ENCODE peak calls at places on chromosomes 6 and 20, in four cellular contexts. T, O, P and F are unnamed samples.

GRCh38 chr20:7579888-7580287 is 360.4 kb downstream of the HAO1 start:
- DNase-seq in T (no peak), O (no peak), P (peak), F (no peak)

GRCh38 chr6:116351101-116351500 is 19.6 kb upstream of the DSE start:
- DNase-seq in T (no peak), O (no peak), P (no peak), F (no peak)

GRCh38 chr6:113449051-113449450 is 408.1 kb upstream of the MARCKS start:
- DNase-seq in T (peak), O (no peak), P (no peak), F (no peak)

GRCh38 chr6:142844065-142844755 is 100.8 kb downstream of the HIVEP2 start:
- DNase-seq in T (peak), O (no peak), P (no peak), F (no peak)

GRCh38 chr20:57880155-57880648 is 170.4 kb upstream of the PMEPA1 start:
- DNase-seq in T (no peak), O (no peak), P (no peak), F (no peak)

GRCh38 chr20:20568604-20569205 is 143.7 kb downstream of the RALGAPA2 start:
- DNase-seq in T (peak), O (no peak), P (peak), F (no peak)

GRCh38 chr6:162109466-162110040 is 618.0 kb downstream of the PRKN start:
- DNase-seq in T (no peak), O (no peak), P (no peak), F (no peak)

GRCh38 chr20:52305843-52306242 is 114.3 kb upstream of the ZFP64 start:
- DNase-seq in T (no peak), O (no peak), P (no peak), F (no peak)

GRCh38 chr6:121733216-121733615 is 297.8 kb downstream of the GJA1 start:
- DNase-seq in T (peak), O (no peak), P (no peak), F (no peak)

GRCh38 chr6:52155791-52156576 is 30.2 kb upstream of the IL17A start:
- DNase-seq in T (no peak), O (peak), P (peak), F (peak)

GRCh38 chr20:60283281-60283680 is 325.1 kb downstream of the CDH26 start:
- DNase-seq in T (no peak), O (no peak), P (peak), F (no peak)

GRCh38 chr6:14210077-14210476 is 92.5 kb downstream of the CD83 start:
- DNase-seq in T (no peak), O (no peak), P (no peak), F (no peak)
- H3K4ac ChIP-seq in T (peak), O (no peak), P (no peak), F (no peak)

DNA sequence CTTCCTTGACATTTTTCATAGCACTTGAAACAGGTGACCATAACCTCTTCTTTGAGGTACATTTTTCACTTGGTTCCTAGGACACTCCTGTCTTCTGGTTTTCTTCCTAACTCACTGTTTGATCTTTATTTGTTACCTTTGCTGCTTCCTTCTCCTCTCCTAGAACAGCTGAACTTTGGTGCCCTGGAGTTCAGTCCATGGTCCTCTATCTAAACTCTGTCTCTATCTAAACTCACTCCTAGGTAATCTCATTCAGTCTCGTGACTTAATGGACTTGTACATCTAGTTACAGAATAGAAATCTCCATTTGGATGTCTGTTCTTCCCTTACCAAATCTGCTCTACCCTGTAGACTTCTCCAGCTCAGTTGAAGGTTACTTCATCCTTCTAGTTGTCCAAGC is 73.7 kb downstream of the SHPRH start:
- DNase-seq in T (no peak), O (no peak), P (no peak), F (no peak)
- H3K4ac ChIP-seq in T (peak), O (no peak), P (no peak), F (no peak)

DNA sequence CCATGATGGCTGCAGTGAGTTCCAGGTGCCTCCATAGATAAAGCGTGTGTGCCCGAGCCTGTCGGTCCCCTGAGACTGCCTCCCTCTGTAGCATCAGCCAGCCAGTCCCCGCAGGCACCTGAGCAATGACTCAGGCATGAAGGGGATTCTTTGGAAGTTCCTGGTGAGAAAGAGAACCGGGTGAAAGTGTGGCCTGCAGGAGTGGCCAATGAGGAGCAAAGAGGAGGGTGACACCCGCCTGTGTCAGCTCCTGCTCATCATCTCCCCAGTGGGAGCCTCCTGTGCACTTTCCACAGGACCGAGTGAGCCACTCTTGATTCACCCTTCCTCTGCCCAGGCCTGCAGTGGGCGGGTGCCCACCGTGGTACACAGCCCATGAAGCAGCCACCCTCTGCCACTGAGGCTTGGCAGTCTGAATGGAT is 71.2 kb upstream of the PTPN1 start:
- DNase-seq in T (peak), O (no peak), P (peak), F (peak)
- H3K4ac ChIP-seq in T (peak), O (no peak), P (no peak), F (no peak)

GRCh38 chr20:48460681-48461080 is 367.1 kb downstream of the PREX1 start:
- DNase-seq in T (no peak), O (no peak), P (no peak), F (no peak)
- H3K4ac ChIP-seq in T (no peak), O (no peak), P (no peak), F (no peak)

DNA sequence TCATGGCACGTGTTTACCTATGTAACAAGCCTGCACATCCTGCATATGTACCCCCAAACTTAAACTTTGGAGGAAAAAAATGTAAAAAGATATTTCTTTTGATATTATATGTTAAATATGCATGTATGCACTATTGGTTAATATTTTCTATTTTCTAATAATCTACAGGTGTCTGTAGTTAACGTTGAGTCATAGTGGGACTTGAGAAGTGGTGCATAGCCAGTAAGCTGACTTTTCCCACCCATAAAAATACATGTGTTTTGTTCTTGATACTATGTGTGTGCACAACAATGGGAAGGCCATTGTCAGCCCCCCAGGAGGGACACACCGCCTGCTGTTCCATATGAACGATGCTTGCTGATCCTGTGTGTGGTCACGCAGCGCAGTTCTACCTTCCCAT is 49.1 kb downstream of the FAM120B start:
- DNase-seq in T (no peak), O (no peak), P (no peak), F (no peak)
- H3K4ac ChIP-seq in T (no peak), O (no peak), P (no peak), F (no peak)

GRCh38 chr6:83464741-83465140 is 33.9 kb upstream of the ME1 start:
- DNase-seq in T (no peak), O (no peak), P (no peak), F (peak)

GRCh38 chr6:83463886-83464285 is 33.0 kb upstream of the ME1 start:
- DNase-seq in T (peak), O (no peak), P (no peak), F (no peak)

GRCh38 chr6:83462524-83462923 is 31.7 kb upstream of the ME1 start:
- DNase-seq in T (no peak), O (no peak), P (peak), F (no peak)

GRCh38 chr6:83459663-83460062 is 28.8 kb upstream of the ME1 start:
- DNase-seq in T (no peak), O (no peak), P (no peak), F (no peak)

GRCh38 chr6:83461438-83461837 is 30.6 kb upstream of the ME1 start:
- DNase-seq in T (peak), O (no peak), P (no peak), F (no peak)
- H3K4ac ChIP-seq in T (peak), O (no peak), P (no peak), F (no peak)

DNA sequence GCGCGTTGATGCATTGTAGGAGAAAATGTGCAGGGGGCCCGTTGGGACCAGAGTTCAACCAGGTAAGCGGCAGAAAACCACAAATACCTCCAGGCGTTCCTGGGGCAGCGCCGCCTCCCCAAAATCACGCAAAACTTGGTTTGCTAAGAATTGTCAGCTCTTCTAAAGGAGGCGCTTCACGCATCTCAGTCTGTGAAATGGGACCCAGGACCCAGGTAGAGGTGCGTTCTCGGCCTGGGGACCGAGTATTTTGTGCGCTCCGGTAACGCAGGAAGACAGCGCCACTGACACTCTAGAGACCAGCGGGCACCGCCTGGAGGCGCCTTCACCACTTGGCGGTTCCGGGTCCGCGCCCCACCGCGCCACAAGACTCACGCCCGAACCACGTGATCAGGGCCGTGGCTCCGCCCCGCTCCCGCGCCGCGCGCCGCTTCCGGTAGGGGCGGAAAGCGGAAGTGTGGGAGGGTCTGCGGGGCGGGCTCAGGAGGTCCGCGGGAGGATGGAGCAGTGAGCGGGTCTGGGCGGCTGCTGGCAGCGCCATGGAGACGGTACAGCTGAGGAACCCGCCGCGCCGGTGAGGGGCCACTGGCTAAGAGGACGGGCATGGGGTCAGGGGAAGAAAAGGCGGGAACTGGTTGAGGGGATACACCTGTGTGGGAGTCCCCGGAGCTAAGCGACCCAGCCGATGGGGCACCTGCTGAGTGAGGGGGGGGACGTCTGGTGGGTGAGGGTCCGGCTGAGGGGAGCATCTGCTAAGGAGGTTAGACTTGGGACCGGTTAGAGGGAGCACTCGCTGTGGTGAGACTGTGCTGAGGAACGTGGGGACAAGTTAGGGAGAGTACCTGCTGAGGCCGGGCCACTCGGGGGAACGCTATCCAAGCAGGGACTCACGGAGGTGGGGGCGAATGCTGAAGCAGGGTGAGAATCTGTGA is at the start of gene STK4:
- DNase-seq in T (peak), O (peak), P (peak), F (peak)
- H3K4ac ChIP-seq in T (peak), O (no peak), P (no peak), F (peak)